ENCODE peak calls at places on chromosome 17, in six cellular contexts. A is SK-N-SH, R is PC-9, E is PC-3, F is GM23338, J is OCI-LY7. O is an unnamed sample. For H3K9me2, the result is how much of the 10 kb centered on the place peaks cover.

GRCh38 chr17:14205992-14206461 is 30.6 kb downstream of the CDRT15 start:
- DNase-seq in R (peak), J (no peak), E (peak), A (no peak), F (peak), O (no peak)

GRCh38 chr17:79859676-79860615 is 20.7 kb upstream of the CBX4 start:
- DNase-seq in R (no peak), E (no peak), J (no peak), F (no peak), A (no peak), O (no peak)

GRCh38 chr17:58335779-58336455 is 7.3 kb upstream of the TSPOAP1 start:
- DNase-seq in J (peak), F (no peak), A (peak), R (no peak), E (peak), O (peak)

GRCh38 chr17:6461792-6462524 is 17.7 kb downstream of the PIMREG start:
- DNase-seq in A (no peak), R (no peak), J (no peak), F (peak), E (no peak), O (no peak)

GRCh38 chr17:74797824-74798223 is 21.7 kb upstream of the NAT9 start:
- DNase-seq in R (no peak), J (no peak), E (no peak), F (no peak), A (peak), O (no peak)

GRCh38 chr17:72192409-72193192 is 71.8 kb downstream of the SOX9 start:
- DNase-seq in A (no peak), R (peak), J (no peak), E (peak), F (no peak), O (no peak)

GRCh38 chr17:29620271-29620670 is 2.4 kb downstream of the CORO6 start:
- DNase-seq in J (no peak), E (peak), A (no peak), R (peak), F (peak), O (no peak)

GRCh38 chr17:79836952-79837887 is 2.0 kb downstream of the CBX4 start:
- DNase-seq in R (peak), F (peak), E (peak), J (peak), A (peak), O (peak)

GRCh38 chr17:16491131-16491702 is 776 bp downstream of the LRRC75A start:
- DNase-seq in R (no peak), A (peak), E (peak), J (no peak), F (peak), O (no peak)

GRCh38 chr17:15247891-15248529 is 17.1 kb downstream of the PMP22 start:
- DNase-seq in J (peak), R (no peak), F (peak), E (peak), A (no peak), O (peak)

GRCh38 chr17:17693253-17693954 is 12.1 kb downstream of the RAI1 start:
- DNase-seq in A (peak), F (peak), J (no peak), R (peak), E (peak), O (no peak)

GRCh38 chr17:7132511-7133094 is 18.0 kb upstream of the ASGR2 start:
- DNase-seq in E (no peak), J (peak), R (no peak), A (no peak), F (peak), O (no peak)

GRCh38 chr17:17555151-17555550 is 36.4 kb downstream of the PEMT start:
- DNase-seq in J (no peak), F (no peak), A (no peak), R (no peak), E (no peak), O (no peak)

GRCh38 chr17:66344473-66344872 is 42.1 kb downstream of the PRKCA start:
- DNase-seq in E (no peak), J (no peak), R (no peak), F (no peak), A (no peak), O (no peak)

GRCh38 chr17:79872762-79873161 is 33.5 kb upstream of the CBX4 start:
- DNase-seq in J (no peak), E (no peak), R (no peak), F (no peak), A (no peak), O (no peak)

GRCh38 chr17:61323696-61324539 is 75.7 kb upstream of the TBX2 start:
- DNase-seq in A (no peak), F (no peak), E (no peak), R (no peak), J (no peak), O (no peak)

GRCh38 chr17:57874434-57875108 is 24.7 kb upstream of the MRPS23 start:
- DNase-seq in J (no peak), F (peak), E (no peak), A (peak), R (no peak), O (no peak)

GRCh38 chr17:39737761-39738567 is at the start of gene GRB7:
- DNase-seq in R (peak), F (peak), A (peak), E (peak), J (no peak), O (no peak)

GRCh38 chr17:50892101-50892776 is 26.1 kb upstream of the TOB1 start:
- DNase-seq in F (no peak), A (no peak), E (peak), R (peak), J (no peak), O (no peak)

GRCh38 chr17:63178530-63178929 is 212.5 kb downstream of the TANC2 start:
- DNase-seq in A (no peak), R (no peak), J (no peak), E (no peak), F (no peak), O (no peak)

GRCh38 chr17:57527437-57528083 is 217.5 kb downstream of the CCDC182 start:
- DNase-seq in F (peak), E (no peak), R (no peak), J (no peak), A (no peak), O (no peak)

GRCh38 chr17:17682737-17683675 is 1.7 kb downstream of the RAI1 start:
- DNase-seq in J (peak), A (peak), R (no peak), F (peak), E (peak), O (peak)

GRCh38 chr17:5557485-5557884 is 26.8 kb downstream of the NLRP1 start:
- DNase-seq in R (peak), J (no peak), F (no peak), A (no peak), E (peak), O (no peak)

GRCh38 chr17:50621562-50621961 is 13.1 kb upstream of the ABCC3 start:
- DNase-seq in A (peak), J (no peak), R (no peak), F (no peak), E (no peak), O (no peak)

DNA sequence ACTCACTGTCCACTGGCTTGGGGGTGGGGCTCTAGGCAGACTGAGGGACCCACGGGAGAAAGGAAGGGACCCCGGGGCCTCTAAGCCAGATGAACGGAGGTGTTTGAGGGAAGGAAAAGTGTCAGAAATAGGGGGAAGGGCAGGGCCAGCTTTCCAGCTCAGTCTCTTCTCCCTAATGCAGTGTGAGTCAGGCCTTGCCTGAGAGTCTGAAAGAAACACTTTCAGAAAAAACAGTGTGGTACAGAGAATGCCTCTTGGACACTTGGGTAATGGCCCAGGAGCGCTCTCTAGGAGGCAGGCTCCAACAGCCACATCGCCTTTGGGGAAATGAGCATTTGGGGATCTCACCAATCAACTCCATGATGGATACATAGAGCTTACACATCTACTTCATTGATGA is 46.9 kb downstream of the NDEL1 start:
- DNase-seq in J (no peak), R (no peak), F (no peak), E (no peak), A (no peak), O (no peak)
- H3K9me2 ChIP-seq in J (under half), R (under half), F (under half), E (under half), A (under half), O (under half)

DNA sequence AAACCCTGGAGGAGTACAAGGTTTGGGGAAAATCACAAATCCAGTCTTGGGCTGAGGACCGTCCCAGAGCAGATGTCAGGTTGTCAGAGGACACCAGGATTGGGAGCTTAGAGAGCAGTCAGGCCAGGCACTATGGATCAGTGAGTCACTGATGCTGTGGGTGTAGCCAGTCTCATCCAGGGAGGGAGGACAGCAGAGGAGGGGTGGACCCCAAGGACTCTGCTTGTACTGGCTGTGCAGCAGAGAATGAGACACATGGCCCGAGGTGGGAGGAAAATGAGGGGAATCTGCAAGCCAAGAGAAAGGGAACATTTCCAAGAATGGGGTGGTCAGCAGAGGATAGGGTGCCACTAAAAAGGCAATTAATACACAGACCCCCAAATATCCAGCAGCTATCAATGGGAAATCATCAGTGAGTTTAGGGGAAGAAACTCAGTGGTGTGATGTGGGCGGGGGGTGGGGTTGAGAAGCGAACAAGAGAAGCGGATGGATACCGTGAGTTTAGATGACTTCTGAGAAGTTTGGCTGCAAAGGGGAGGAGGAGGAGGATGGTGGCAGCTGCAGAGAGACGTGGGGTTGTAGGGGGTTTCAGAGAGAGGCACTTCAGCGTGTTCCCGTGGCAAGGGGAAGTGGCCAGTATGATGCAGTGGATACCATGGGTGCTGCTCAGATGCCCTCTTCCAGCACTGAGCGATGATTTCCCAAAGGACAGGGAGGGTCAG is 43.9 kb downstream of the ARHGAP27 start:
- DNase-seq in E (peak), F (no peak), J (no peak), R (no peak), A (no peak), O (no peak)
- H3K9me2 ChIP-seq in E (under half), F (under half), J (under half), R (under half), A (under half), O (under half)

GRCh38 chr17:78299052-78299451 is 60.8 kb downstream of the SOCS3 start:
- DNase-seq in J (no peak), A (no peak), E (no peak), F (no peak), R (no peak), O (peak)
- H3K9me2 ChIP-seq in J (under half), A (under half), E (under half), F (under half), R (under half), O (under half)

GRCh38 chr17:11803226-11803625 is 194.0 kb downstream of the ZNF18 start:
- DNase-seq in J (no peak), F (no peak), A (no peak), R (no peak), E (no peak), O (no peak)
- H3K9me2 ChIP-seq in J (under half), F (under half), A (under half), R (under half), E (under half), O (under half)

DNA sequence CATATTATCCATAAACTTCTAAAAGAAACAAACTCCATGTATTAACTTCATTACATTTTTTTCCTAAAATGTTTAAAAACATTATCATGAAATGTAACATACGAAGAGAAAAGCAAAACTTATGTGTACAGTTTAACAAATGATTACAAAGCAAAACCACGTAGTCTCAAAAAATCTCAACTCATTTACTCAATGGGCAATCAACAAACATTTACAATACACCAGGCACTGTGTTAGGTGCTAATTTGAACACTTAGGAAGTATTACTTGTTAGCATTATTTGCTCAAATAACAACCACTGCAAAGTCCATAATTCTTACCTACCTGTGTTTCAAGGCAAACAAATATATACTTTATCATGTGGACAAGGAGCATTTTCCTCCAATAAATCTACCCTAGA is 164.9 kb downstream of the STX8 start:
- DNase-seq in F (no peak), A (no peak), J (no peak), R (no peak), E (no peak), O (no peak)
- H3K9me2 ChIP-seq in F (under half), A (under half), J (under half), R (under half), E (under half), O (under half)

DNA sequence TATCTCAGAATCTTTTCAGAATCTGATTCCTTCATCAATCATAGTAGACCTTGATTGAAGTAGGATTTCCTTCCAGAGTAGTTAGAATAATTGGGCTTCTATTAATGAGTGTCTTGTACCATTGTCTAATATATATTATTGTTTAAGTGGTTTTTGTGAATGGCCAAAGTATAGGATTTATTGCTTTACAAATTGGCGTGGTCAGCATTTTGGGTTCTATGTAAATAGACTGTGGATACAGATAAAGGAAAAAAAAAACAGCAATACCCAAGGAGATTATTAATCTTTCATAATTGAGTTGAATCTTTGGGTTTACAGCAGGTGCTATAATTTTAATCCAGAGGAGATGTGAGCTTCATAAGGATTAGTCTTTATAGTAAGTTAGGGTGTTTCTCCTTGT is 64.3 kb downstream of the AP2B1 start:
- DNase-seq in J (no peak), R (no peak), F (no peak), E (no peak), A (no peak), O (no peak)
- H3K9me2 ChIP-seq in J (under half), R (under half), F (under half), E (under half), A (under half), O (under half)

GRCh38 chr17:78007655-78008054 is 49.2 kb downstream of the TNRC6C start:
- DNase-seq in F (no peak), A (no peak), J (no peak), R (no peak), E (no peak), O (no peak)

GRCh38 chr17:78005452-78006171 is 47.1 kb downstream of the TNRC6C start:
- DNase-seq in R (no peak), F (no peak), J (no peak), A (no peak), E (no peak), O (no peak)

GRCh38 chr17:78010759-78011158 is 52.3 kb downstream of the TNRC6C start:
- DNase-seq in E (no peak), J (no peak), F (no peak), A (no peak), R (no peak), O (no peak)

GRCh38 chr17:78002166-78002565 is 43.7 kb downstream of the TNRC6C start:
- DNase-seq in J (no peak), A (peak), F (no peak), E (no peak), R (no peak), O (no peak)

DNA sequence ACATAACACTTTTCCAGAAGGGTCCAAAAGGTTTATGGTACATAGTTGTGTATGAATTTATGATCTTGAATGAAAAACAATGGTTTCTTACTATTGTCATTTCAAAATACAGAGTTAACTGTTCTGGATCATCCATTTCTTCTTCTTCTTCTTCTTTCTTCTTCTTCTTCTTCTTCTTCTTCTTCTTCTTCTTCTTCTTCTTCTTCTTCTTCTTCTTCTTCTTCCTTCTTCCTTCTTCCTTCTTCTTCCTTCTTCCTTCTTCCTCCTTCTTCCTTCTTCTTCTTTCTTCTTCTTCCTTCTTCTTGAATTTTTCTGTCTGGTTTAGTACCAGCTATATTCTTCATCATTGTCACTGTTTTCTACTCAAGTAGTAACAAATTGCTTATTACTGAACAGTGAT is 47.8 kb downstream of the TNRC6C start:
- DNase-seq in F (no peak), R (no peak), J (no peak), A (no peak), E (no peak), O (no peak)
- H3K9me2 ChIP-seq in F (under half), R (under half), J (under half), A (under half), E (under half), O (under half)

GRCh38 chr17:81300586-81301155 is 5.6 kb upstream of the SLC38A10 start:
- DNase-seq in J (no peak), E (no peak), A (no peak), R (no peak), F (no peak), O (no peak)

GRCh38 chr17:81298991-81299733 is 4.1 kb upstream of the SLC38A10 start:
- DNase-seq in J (no peak), R (no peak), A (no peak), E (no peak), F (no peak), O (no peak)

GRCh38 chr17:81298325-81298990 is 3.4 kb upstream of the SLC38A10 start:
- DNase-seq in A (no peak), J (no peak), E (peak), R (peak), F (no peak), O (no peak)

GRCh38 chr17:81301195-81302144 is 6.4 kb upstream of the SLC38A10 start:
- DNase-seq in J (no peak), R (no peak), E (no peak), F (no peak), A (no peak), O (no peak)

GRCh38 chr17:81299846-81300585 is 4.9 kb upstream of the SLC38A10 start:
- DNase-seq in A (no peak), J (no peak), F (no peak), R (no peak), E (no peak), O (no peak)
- H3K9me2 ChIP-seq in A (under half), J (under half), F (under half), R (under half), E (under half), O (under half)

GRCh38 chr17:37305406-37305905 is 70.3 kb upstream of the C17orf78 start:
- DNase-seq in E (no peak), F (no peak), A (no peak), J (no peak), R (no peak), O (no peak)

GRCh38 chr17:37300683-37301082 is 75.1 kb upstream of the C17orf78 start:
- DNase-seq in R (no peak), A (no peak), E (no peak), F (no peak), J (no peak), O (no peak)

GRCh38 chr17:37299257-37299985 is 76.4 kb upstream of the C17orf78 start:
- DNase-seq in A (no peak), R (no peak), F (peak), E (no peak), J (no peak), O (peak)

GRCh38 chr17:37301288-37301687 is 74.5 kb upstream of the C17orf78 start:
- DNase-seq in J (no peak), A (no peak), R (no peak), F (no peak), E (no peak), O (no peak)
- H3K9me2 ChIP-seq in J (under half), A (under half), R (under half), F (under half), E (under half), O (under half)